ENCODE peak calls at places on chromosomes 13 and 19, in seven cellular contexts. I, H, X, A, V, L and Y are unnamed samples.

GRCh38 chr19:29752450-29753025 is 37.5 kb upstream of the C19orf12 start:
- DNase-seq in I (no peak), H (no peak), X (no peak), A (no peak), V (no peak), L (no peak), Y (no peak)

GRCh38 chr13:73698859-73699258 is 435.3 kb downstream of the KLF12 start:
- DNase-seq in I (no peak), H (no peak), X (no peak), A (no peak), V (no peak), L (no peak), Y (no peak)

GRCh38 chr13:83895994-83896580 is 13.8 kb upstream of the SLITRK1 start:
- DNase-seq in I (no peak), H (no peak), X (no peak), A (no peak), V (no peak), L (no peak), Y (no peak)

GRCh38 chr19:56142897-56143434 is 1.9 kb downstream of the ZNF444 start:
- DNase-seq in I (no peak), H (no peak), X (no peak), A (no peak), V (no peak), L (no peak), Y (no peak)

GRCh38 chr19:10207026-10207425 is 12.3 kb upstream of the DNMT1 start:
- DNase-seq in I (no peak), H (no peak), X (no peak), A (no peak), V (no peak), L (no peak), Y (no peak)

GRCh38 chr13:24275041-24275440 is 34.3 kb upstream of the C1QTNF9 start:
- DNase-seq in I (no peak), H (no peak), X (no peak), A (no peak), V (no peak), L (no peak), Y (no peak)

GRCh38 chr13:29260684-29261083 is 334.8 kb downstream of the SLC7A1 start:
- DNase-seq in I (no peak), H (no peak), X (no peak), A (no peak), V (no peak), L (no peak), Y (no peak)

GRCh38 chr19:47644199-47644598 is 35.3 kb downstream of the BICRA start:
- DNase-seq in I (no peak), H (no peak), X (no peak), A (no peak), V (no peak), L (no peak), Y (no peak)

GRCh38 chr19:40598918-40599307 is 2.3 kb upstream of the LTBP4 start:
- DNase-seq in I (no peak), H (no peak), X (no peak), A (no peak), V (no peak), L (no peak), Y (no peak)

GRCh38 chr19:40600086-40600917 is 867 bp upstream of the LTBP4 start:
- DNase-seq in I (no peak), H (peak; percentile 58), X (no peak), A (no peak), V (peak; percentile 60), L (peak; percentile 70), Y (no peak)

GRCh38 chr19:40599331-40600085 is 1.7 kb upstream of the LTBP4 start:
- DNase-seq in I (no peak), H (peak; percentile 45), X (no peak), A (no peak), V (peak; percentile 57), L (peak; percentile 54), Y (no peak)

GRCh38 chr19:40603071-40603718 is 2.0 kb downstream of the LTBP4 start:
- DNase-seq in I (no peak), H (no peak), X (no peak), A (no peak), V (no peak), L (no peak), Y (no peak)

DNA sequence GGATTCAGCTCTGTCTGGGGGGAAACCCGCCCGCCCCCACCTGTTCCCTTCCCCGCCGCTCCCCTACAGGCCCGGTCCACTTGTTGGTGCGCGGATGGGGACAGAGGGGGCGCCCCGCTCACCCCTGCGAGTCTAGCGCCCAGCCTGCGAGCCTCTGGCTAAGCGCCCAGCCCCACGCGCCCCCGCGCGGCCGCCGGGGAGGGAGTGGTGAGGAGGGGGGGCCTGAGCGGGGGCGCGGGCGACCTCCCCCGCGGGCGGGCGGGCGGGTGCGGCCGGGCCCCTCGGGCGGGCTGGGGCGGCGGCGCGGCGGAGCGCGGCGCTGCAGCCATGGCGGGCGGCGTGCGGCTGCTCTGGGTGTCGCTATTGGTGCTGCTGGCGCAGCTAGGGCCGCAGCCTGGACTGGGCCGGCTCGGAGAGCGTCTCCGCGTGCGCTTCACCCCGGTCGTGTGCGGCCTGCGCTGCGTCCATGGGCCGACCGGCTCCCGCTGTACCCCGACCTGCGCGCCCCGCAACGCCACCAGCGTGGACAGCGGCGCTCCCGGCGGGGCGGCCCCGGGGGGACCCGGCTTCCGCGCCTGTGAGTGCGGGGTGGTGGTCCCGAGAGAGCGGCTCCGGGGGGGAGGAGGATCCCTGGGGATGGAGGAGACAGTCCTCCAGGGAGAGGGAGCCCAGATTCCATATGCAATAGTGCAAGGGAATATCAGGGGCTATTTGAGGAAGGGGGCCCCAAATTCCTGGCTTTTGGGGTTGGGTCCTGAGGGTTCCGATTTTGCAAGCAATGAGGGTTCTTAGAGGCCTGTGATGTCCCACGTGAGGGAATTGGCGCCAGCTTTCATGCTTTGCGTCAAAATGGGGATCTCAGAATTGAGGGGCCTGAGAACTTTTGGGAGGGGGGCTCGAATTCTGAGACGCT is at the start of gene LTBP4:
- DNase-seq in I (no peak), H (peak; percentile 56), X (peak; percentile 72), A (no peak), V (peak; percentile 85), L (peak; percentile 75), Y (no peak)
- H3K27me3 ChIP-seq in I (peaks cover 24% of the 10 kb centered on the region), H (peaks cover 7% of the 10 kb centered on the region), X (peaks cover 35% of the 10 kb centered on the region), A (peaks cover 27% of the 10 kb centered on the region), V (no peaks in the 10 kb centered on the region), L (peaks cover 22% of the 10 kb centered on the region), Y (peaks cover 59% of the 10 kb centered on the region)

GRCh38 chr13:27620377-27621115 is at the start of gene LNX2:
- DNase-seq in I (peak; percentile 98), H (peak; percentile 98), X (peak; percentile 99), A (peak; percentile 96), V (peak; percentile 98), L (peak; percentile 98), Y (peak; percentile 98)

GRCh38 chr13:27621366-27622101 is at the start of gene POLR1D:
- DNase-seq in I (peak; percentile 84), H (peak; percentile 71), X (peak; percentile 95), A (peak; percentile 59), V (peak; percentile 74), L (peak; percentile 80), Y (peak; percentile 90)

GRCh38 chr13:27621116-27621365 is 651 bp upstream of the POLR1D start:
- DNase-seq in I (no peak), H (no peak), X (no peak), A (no peak), V (no peak), L (no peak), Y (no peak)

GRCh38 chr13:27619093-27619705 is 1.1 kb downstream of the LNX2 start:
- DNase-seq in I (no peak), H (no peak), X (no peak), A (no peak), V (no peak), L (no peak), Y (no peak)

GRCh38 chr13:27619711-27620376 is 485 bp downstream of the LNX2 start:
- DNase-seq in I (peak; percentile 22), H (peak; percentile 41), X (peak; percentile 69), A (no peak), V (no peak), L (peak; percentile 37), Y (peak; percentile 70)
- TF ChIP-seq CTCF in I (peak; percentile 31), H (peak; percentile 48), X (peak; percentile 54), A (peak; percentile 51), V (no peak), L (peak; percentile 54), Y (peak; percentile 32)

GRCh38 chr13:44244288-44244687 is 129.3 kb upstream of the SERP2 start:
- DNase-seq in I (no peak), H (no peak), X (no peak), A (no peak), V (no peak), L (no peak), Y (no peak)

GRCh38 chr13:44238011-44238421 is 135.6 kb upstream of the SERP2 start:
- DNase-seq in I (no peak), H (no peak), X (no peak), A (no peak), V (no peak), L (no peak), Y (no peak)

GRCh38 chr13:44241638-44242037 is 132.0 kb upstream of the SERP2 start:
- DNase-seq in I (no peak), H (no peak), X (no peak), A (no peak), V (no peak), L (no peak), Y (no peak)

GRCh38 chr13:44240611-44241010 is 133.0 kb upstream of the SERP2 start:
- DNase-seq in I (no peak), H (no peak), X (no peak), A (no peak), V (no peak), L (no peak), Y (no peak)

DNA sequence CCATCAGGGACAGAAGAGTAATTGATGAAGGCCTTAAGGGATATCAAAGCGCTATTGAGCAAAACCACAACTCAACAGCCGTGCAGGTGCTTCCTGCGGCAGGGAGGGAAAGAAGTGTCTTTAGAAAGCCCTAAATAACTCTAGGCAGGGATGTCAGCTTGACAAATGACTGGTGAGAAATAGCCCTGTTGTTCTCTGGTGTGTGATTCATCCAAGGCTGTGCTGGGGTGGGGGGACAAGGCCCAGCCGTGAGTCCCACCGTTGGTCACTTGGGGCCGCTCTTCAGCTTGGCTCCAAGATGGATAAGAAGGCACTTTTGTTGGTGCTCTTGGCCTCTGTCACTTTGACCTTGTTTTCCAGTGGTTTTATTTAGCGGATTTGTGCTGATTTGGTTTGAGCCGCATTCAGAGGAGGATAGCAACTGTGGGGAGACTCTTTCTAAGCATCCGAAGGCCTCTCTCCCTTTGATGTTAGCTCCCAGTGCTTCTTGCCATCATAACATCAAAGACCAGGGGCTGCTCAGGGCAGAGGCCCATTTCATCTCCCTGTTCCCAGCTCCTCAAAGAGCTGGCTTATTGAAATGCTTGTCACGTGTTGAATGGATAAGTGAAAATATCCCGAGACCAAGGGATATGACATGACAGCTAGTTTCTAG is 130.3 kb upstream of the SERP2 start:
- DNase-seq in I (peak; percentile 45), H (no peak), X (peak; percentile 60), A (no peak), V (no peak), L (peak; percentile 57), Y (peak; percentile 58)
- H3K27ac ChIP-seq in I (peak overlapping the region; percentile 60), H (no peak overlapping the region), X (no peak overlapping the region), A (no peak overlapping the region), V (peak overlapping the region; percentile 65), L (peak overlapping the region; percentile 11), Y (peak overlapping the region; percentile 13)

DNA sequence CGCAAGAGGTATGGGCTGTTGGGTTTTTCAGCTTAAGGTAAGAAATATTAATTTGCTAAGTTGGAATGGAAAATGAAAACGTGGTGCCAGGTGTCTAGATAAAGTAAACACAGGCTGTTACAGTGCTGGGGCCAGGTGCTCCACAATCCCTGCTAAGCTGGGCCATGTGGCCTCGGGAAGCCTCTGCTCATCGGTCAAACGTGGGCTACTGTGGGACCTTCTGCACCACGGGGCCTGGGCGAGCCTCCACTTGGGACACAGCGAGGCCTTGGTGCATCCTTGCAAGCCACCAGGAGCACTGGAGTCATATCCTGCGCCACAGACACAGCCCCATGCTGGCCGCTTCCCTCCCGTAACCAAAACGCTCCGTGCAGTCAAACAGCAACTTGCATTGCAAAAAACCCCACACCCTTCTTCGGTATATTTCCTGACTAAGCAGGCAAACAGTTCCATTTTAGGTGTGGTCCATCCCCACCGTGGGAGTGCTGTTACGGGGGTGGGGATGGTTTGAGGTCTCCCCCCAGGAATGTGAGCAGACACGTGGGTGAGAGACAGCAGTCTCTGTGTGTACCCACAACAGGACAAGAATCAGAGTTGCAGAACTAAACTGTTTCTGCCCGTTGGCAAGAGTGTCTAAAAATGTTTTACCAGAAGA is 96.3 kb upstream of the SOX1 start:
- DNase-seq in I (no peak), H (no peak), X (no peak), A (no peak), V (no peak), L (no peak), Y (no peak)
- H3K27me3 ChIP-seq in I (peaks cover 37% of the 10 kb centered on the region), H (peaks cover 42% of the 10 kb centered on the region), X (no peaks in the 10 kb centered on the region), A (no peaks in the 10 kb centered on the region), V (peaks cover 18% of the 10 kb centered on the region), L (peaks cover 55% of the 10 kb centered on the region), Y (peaks cover 50% of the 10 kb centered on the region)